ENCODE peak calls at places on chromosomes 3 and 15, in ten cellular contexts. L is iPS DF 6.9; W is spleen; A is tibial artery; I is hepatocyte; P is naive thymus-derived CD4-positive, alpha-beta T cell; T is astrocyte; K is stomach; F is suprapubic skin; S is A673. Q is an unnamed sample.
A peak's percentile ranks its signal among the peaks of the same experiment; 100 is the strongest.

GRCh38 chr3:78690806-78691205 is 1077.0 kb downstream of the ROBO1 start:
- DNase-seq in L (no peak), W (no peak), A (no peak), I (no peak), P (no peak), T (peak; percentile 74), K (no peak), F (no peak), S (no peak), Q (no peak)

GRCh38 chr15:85588657-85589056 is 206.1 kb downstream of the KLHL25 start:
- DNase-seq in L (no peak), W (no peak), A (no peak), I (peak; percentile 32), P (no peak), T (peak; percentile 73), K (no peak), F (no peak), S (no peak), Q (peak; percentile 59)

GRCh38 chr3:56937580-56937979 is 122.9 kb upstream of the SPATA12 start:
- DNase-seq in L (no peak), W (no peak), A (no peak), I (no peak), P (no peak), T (no peak), K (no peak), F (no peak), S (no peak), Q (no peak)

GRCh38 chr3:43787330-43787729 is 96.6 kb downstream of the ABHD5 start:
- DNase-seq in L (no peak), W (no peak), A (no peak), I (no peak), P (no peak), T (no peak), K (no peak), F (no peak), S (no peak), Q (no peak)

GRCh38 chr3:40079203-40079844 is 230.2 kb upstream of the EIF1B start:
- DNase-seq in L (no peak), W (no peak), A (no peak), I (peak; percentile 29), P (no peak), T (peak; percentile 83), K (no peak), F (no peak), S (no peak), Q (no peak)

GRCh38 chr3:89353465-89353864 is 246.0 kb downstream of the EPHA3 start:
- DNase-seq in L (no peak), W (no peak), A (no peak), I (no peak), P (no peak), T (peak; percentile 35), K (no peak), F (no peak), S (peak; percentile 51), Q (no peak)

GRCh38 chr3:45644467-45645201 is 44.6 kb upstream of the SACM1L start:
- DNase-seq in L (no peak), W (no peak), A (no peak), I (no peak), P (no peak), T (peak; percentile 90), K (no peak), F (no peak), S (no peak), Q (no peak)

GRCh38 chr3:105154692-105155091 is 212.0 kb upstream of the ALCAM start:
- DNase-seq in L (no peak), W (no peak), A (no peak), I (no peak), P (no peak), T (no peak), K (no peak), F (no peak), S (no peak), Q (no peak)

GRCh38 chr3:149936812-149937230 is 33.9 kb downstream of the PFN2 start:
- DNase-seq in L (peak; percentile 66), W (no peak), A (peak; percentile 31), I (peak; percentile 67), P (no peak), T (peak; percentile 42), K (peak; percentile 52), F (no peak), S (peak; percentile 82), Q (peak; percentile 54)

GRCh38 chr3:33173103-33173502 is 45.5 kb downstream of the SUSD5 start:
- DNase-seq in L (no peak), W (no peak), A (no peak), I (no peak), P (no peak), T (no peak), K (no peak), F (no peak), S (no peak), Q (no peak)

GRCh38 chr3:133038089-133038730 is at the start of gene TMEM108:
- DNase-seq in L (peak; percentile 85), W (peak; percentile 81), A (peak; percentile 41), I (peak; percentile 91), P (no peak), T (peak; percentile 31), K (peak; percentile 81), F (peak; percentile 84), S (peak; percentile 47), Q (peak; percentile 16)

GRCh38 chr15:77778802-77779201 is 146.1 kb upstream of the LINGO1 start:
- DNase-seq in L (no peak), W (no peak), A (no peak), I (no peak), P (no peak), T (no peak), K (no peak), F (no peak), S (no peak), Q (no peak)

GRCh38 chr15:35748105-35748504 is 202.1 kb upstream of the DPH6 start:
- DNase-seq in L (no peak), W (no peak), A (no peak), I (no peak), P (no peak), T (no peak), K (no peak), F (no peak), S (no peak), Q (no peak)

GRCh38 chr3:49902511-49903345 is 945 bp downstream of the MST1R start:
- DNase-seq in L (no peak), W (no peak), A (no peak), I (no peak), P (no peak), T (no peak), K (peak; percentile 49), F (no peak), S (no peak), Q (no peak)

GRCh38 chr3:184289426-184289938 is 9.6 kb upstream of the PSMD2 start:
- DNase-seq in L (peak; percentile 60), W (no peak), A (no peak), I (peak; percentile 48), P (peak; percentile 26), T (peak; percentile 8), K (peak; percentile 59), F (no peak), S (peak; percentile 69), Q (peak; percentile 48)

GRCh38 chr3:186536883-186537553 is 7.2 kb downstream of the CRYGS start:
- DNase-seq in L (no peak), W (no peak), A (no peak), I (no peak), P (no peak), T (peak; percentile 37), K (no peak), F (no peak), S (no peak), Q (no peak)

GRCh38 chr3:186534113-186534669 is 10.0 kb downstream of the CRYGS start:
- DNase-seq in L (no peak), W (no peak), A (no peak), I (no peak), P (no peak), T (no peak), K (no peak), F (no peak), S (no peak), Q (no peak)

GRCh38 chr3:186529204-186529999 is 14.8 kb downstream of the CRYGS start:
- DNase-seq in L (no peak), W (no peak), A (no peak), I (no peak), P (no peak), T (no peak), K (no peak), F (no peak), S (no peak), Q (no peak)

GRCh38 chr3:186530415-186530814 is 13.8 kb downstream of the CRYGS start:
- DNase-seq in L (no peak), W (no peak), A (no peak), I (no peak), P (no peak), T (no peak), K (no peak), F (no peak), S (peak; percentile 77), Q (no peak)

DNA sequence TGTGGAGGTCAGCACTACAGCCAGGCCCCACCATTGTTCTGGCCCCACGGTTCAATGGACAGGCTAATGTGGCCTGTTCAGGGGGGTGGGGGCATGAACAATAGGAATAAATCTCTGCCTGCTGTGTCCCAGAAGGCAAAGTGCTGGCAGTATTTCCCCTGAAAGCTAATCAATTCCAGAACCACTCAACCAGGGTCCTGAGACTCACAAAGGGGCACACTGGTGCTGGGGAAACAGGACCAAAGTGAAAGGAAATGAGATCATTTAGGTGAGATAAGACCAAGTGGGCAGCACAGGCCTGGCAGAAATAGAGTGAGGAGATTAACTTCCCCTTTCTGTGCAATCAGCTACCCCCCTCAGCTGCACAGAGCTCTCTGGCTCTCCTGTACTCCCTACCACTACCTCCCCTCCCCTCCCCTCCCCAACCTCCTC is 11.5 kb downstream of the CRYGS start:
- DNase-seq in L (no peak), W (no peak), A (no peak), I (no peak), P (no peak), T (no peak), K (no peak), F (no peak), S (peak; percentile 17), Q (no peak)
- H3K4me1 ChIP-seq in L (no peaks in the 10 kb centered on the region), W (peaks cover 22% of the 10 kb centered on the region), A (no peaks in the 10 kb centered on the region), I (no peaks in the 10 kb centered on the region), P (peaks cover 28% of the 10 kb centered on the region), T (peaks cover 7% of the 10 kb centered on the region), K (no peaks in the 10 kb centered on the region), F (no peaks in the 10 kb centered on the region), S (peaks cover 12% of the 10 kb centered on the region), Q (no peaks in the 10 kb centered on the region)

GRCh38 chr3:143507735-143508580 is 340.3 kb downstream of the SLC9A9 start:
- DNase-seq in L (no peak), W (no peak), A (no peak), I (no peak), P (no peak), T (peak; percentile 79), K (no peak), F (no peak), S (no peak), Q (no peak)
- H3K27me3 ChIP-seq in L (no peaks in the 10 kb centered on the region), W (no peaks in the 10 kb centered on the region), A (no peaks in the 10 kb centered on the region), I (no peaks in the 10 kb centered on the region), P (no peaks in the 10 kb centered on the region), T (no peaks in the 10 kb centered on the region), K (no peaks in the 10 kb centered on the region), F (no peaks in the 10 kb centered on the region), S (no peaks in the 10 kb centered on the region), Q (no peaks in the 10 kb centered on the region)

GRCh38 chr3:8369638-8370037 is 132.0 kb upstream of the LMCD1 start:
- DNase-seq in L (no peak), W (no peak), A (no peak), I (no peak), P (no peak), T (no peak), K (no peak), F (no peak), S (no peak), Q (no peak)
- H3K4me1 ChIP-seq in L (no peaks in the 10 kb centered on the region), W (no peaks in the 10 kb centered on the region), A (no peaks in the 10 kb centered on the region), I (no peaks in the 10 kb centered on the region), P (no peaks in the 10 kb centered on the region), T (peaks cover 17% of the 10 kb centered on the region), K (peaks cover 9% of the 10 kb centered on the region), F (no peaks in the 10 kb centered on the region), S (peaks cover 35% of the 10 kb centered on the region), Q (no peaks in the 10 kb centered on the region)

GRCh38 chr3:138362536-138362935 is 14.2 kb downstream of the MRAS start:
- DNase-seq in L (no peak), W (no peak), A (no peak), I (no peak), P (no peak), T (no peak), K (no peak), F (no peak), S (no peak), Q (no peak)
- H3K27me3 ChIP-seq in L (no peaks in the 10 kb centered on the region), W (no peaks in the 10 kb centered on the region), A (no peaks in the 10 kb centered on the region), I (no peaks in the 10 kb centered on the region), P (no peaks in the 10 kb centered on the region), T (no peaks in the 10 kb centered on the region), K (no peaks in the 10 kb centered on the region), F (no peaks in the 10 kb centered on the region), S (no peaks in the 10 kb centered on the region), Q (no peaks in the 10 kb centered on the region)

Q was measured in small intestine.